ENCODE peak calls at places on chromosomes 11 and 22, in nine cellular contexts. A, E, P, Q, N, K, V, H and I are unnamed samples.

GRCh38 chr11:57903441-57904123 is 120.1 kb upstream of the OR9Q1 start:
- DNase-seq in E (no peak), K (no peak), V (no peak), Q (no peak), N (no peak), A (no peak), H (no peak), P (peak), I (no peak)

GRCh38 chr11:63882555-63883242 is 34.3 kb downstream of the RCOR2 start:
- DNase-seq in N (no peak), P (no peak), Q (peak), K (no peak), H (peak), V (no peak), E (peak), A (no peak), I (no peak)

GRCh38 chr11:12253843-12254281 is 123.5 kb upstream of the PARVA start:
- DNase-seq in H (no peak), A (no peak), V (no peak), P (no peak), E (no peak), N (no peak), Q (no peak), K (no peak), I (no peak)

GRCh38 chr22:39746600-39747262 is 146.8 kb downstream of the ENTHD1 start:
- DNase-seq in A (no peak), N (no peak), E (no peak), P (no peak), K (no peak), V (no peak), H (no peak), Q (no peak), I (no peak)

GRCh38 chr11:103210543-103210942 is 101.3 kb downstream of the DYNC2H1 start:
- DNase-seq in K (no peak), Q (no peak), P (no peak), N (no peak), V (no peak), E (no peak), A (no peak), H (no peak), I (no peak)

GRCh38 chr11:119489087-119489486 is 66.1 kb upstream of the THY1 start:
- DNase-seq in K (no peak), H (no peak), Q (no peak), P (no peak), E (no peak), A (no peak), N (peak), V (no peak), I (no peak)

GRCh38 chr11:61162092-61162935 is 1.1 kb upstream of the VPS37C start:
- DNase-seq in E (peak), V (no peak), Q (peak), P (peak), K (no peak), H (peak), A (no peak), N (peak), I (peak)

GRCh38 chr22:30575859-30576258 is 1.4 kb upstream of the GAL3ST1 start:
- DNase-seq in N (no peak), E (no peak), H (peak), K (no peak), P (no peak), V (no peak), A (no peak), Q (no peak), I (no peak)

GRCh38 chr22:43923631-43924548 is at the start of gene PNPLA3:
- DNase-seq in H (peak), Q (peak), K (peak), V (peak), A (peak), N (peak), P (peak), E (peak), I (peak)

GRCh38 chr11:35174666-35175065 is 35.7 kb downstream of the CD44 start:
- DNase-seq in K (no peak), N (no peak), P (peak), H (peak), E (peak), Q (no peak), A (no peak), V (no peak), I (peak)

GRCh38 chr22:38133331-38133730 is 22.8 kb upstream of the BAIAP2L2 start:
- DNase-seq in E (no peak), K (no peak), N (no peak), P (no peak), H (no peak), A (no peak), V (no peak), Q (no peak), I (no peak)

GRCh38 chr11:122342089-122342749 is 226.2 kb upstream of the BLID start:
- DNase-seq in K (no peak), H (no peak), Q (no peak), V (no peak), E (no peak), N (no peak), A (no peak), P (peak), I (no peak)

GRCh38 chr11:75840560-75840959 is 25.6 kb downstream of the UVRAG start:
- DNase-seq in K (no peak), Q (peak), N (no peak), H (no peak), E (no peak), A (no peak), P (no peak), V (no peak), I (no peak)

GRCh38 chr11:23903044-23903704 is 593.7 kb upstream of the LUZP2 start:
- DNase-seq in K (peak), E (peak), N (no peak), Q (peak), P (peak), H (peak), A (no peak), V (peak), I (peak)

GRCh38 chr22:25177895-25178294 is 21.8 kb upstream of the CRYBB3 start:
- DNase-seq in A (no peak), Q (no peak), K (no peak), H (no peak), N (no peak), V (no peak), E (no peak), P (no peak), I (no peak)

GRCh38 chr11:129077191-129077590 is 114.9 kb downstream of the ARHGAP32 start:
- DNase-seq in P (no peak), K (no peak), A (no peak), V (no peak), N (no peak), H (no peak), E (no peak), Q (no peak), I (no peak)

GRCh38 chr11:128632151-128632791 is 44.9 kb upstream of the ETS1 start:
- DNase-seq in P (peak), Q (peak), V (peak), E (peak), A (no peak), N (peak), K (no peak), H (peak), I (peak)

GRCh38 chr22:42383851-42384417 is 48.3 kb downstream of the NFAM1 start:
- DNase-seq in V (no peak), H (no peak), K (no peak), E (no peak), Q (no peak), P (no peak), N (no peak), A (no peak), I (no peak)

GRCh38 chr11:13923182-13923581 is 39.3 kb upstream of the SPON1 start:
- DNase-seq in H (no peak), V (no peak), Q (no peak), E (no peak), N (no peak), P (peak), K (no peak), A (no peak), I (no peak)

GRCh38 chr11:109121173-109121938 is 300.6 kb upstream of the C11orf87 start:
- DNase-seq in P (no peak), H (no peak), Q (no peak), K (no peak), N (no peak), V (no peak), A (no peak), E (no peak), I (no peak)

GRCh38 chr22:31230871-31231621 is 18.9 kb downstream of the LIMK2 start:
- DNase-seq in A (no peak), E (peak), H (peak), P (peak), V (peak), N (peak), K (no peak), Q (no peak), I (peak)

GRCh38 chr11:121035823-121036222 is 11.9 kb downstream of the TBCEL start:
- DNase-seq in E (no peak), P (no peak), A (no peak), K (no peak), N (no peak), H (peak), V (no peak), Q (peak), I (no peak)

GRCh38 chr22:30994960-30995359 is 25.9 kb downstream of the TUG1 start:
- DNase-seq in A (no peak), Q (no peak), V (no peak), P (no peak), N (no peak), K (no peak), H (no peak), E (no peak), I (no peak)

GRCh38 chr11:58963551-58964075 is 24.3 kb downstream of the GLYATL1 start:
- DNase-seq in Q (peak), K (peak), V (peak), N (peak), A (no peak), P (no peak), E (peak), H (peak), I (peak)

GRCh38 chr22:30705710-30706651 is 11.3 kb downstream of the OSBP2 start:
- DNase-seq in K (peak), A (no peak), E (peak), N (peak), P (peak), Q (peak), H (peak), V (peak), I (peak)

GRCh38 chr11:120513436-120514315 is 2.1 kb downstream of the GRIK4 start:
- DNase-seq in K (no peak), H (no peak), A (no peak), P (no peak), Q (no peak), E (no peak), V (no peak), N (no peak), I (no peak)

GRCh38 chr22:26564672-26565071 is 25.3 kb downstream of the TPST2 start:
- DNase-seq in V (no peak), A (no peak), Q (no peak), N (no peak), E (no peak), K (no peak), H (no peak), P (no peak), I (no peak)

GRCh38 chr22:26565181-26565580 is 24.8 kb downstream of the TPST2 start:
- DNase-seq in N (no peak), Q (no peak), P (no peak), V (no peak), A (no peak), H (no peak), K (no peak), E (no peak), I (no peak)

GRCh38 chr22:26561756-26562417 is 28.0 kb downstream of the TPST2 start:
- DNase-seq in P (no peak), E (no peak), N (no peak), K (no peak), V (no peak), H (no peak), A (no peak), Q (no peak), I (no peak)

GRCh38 chr22:26564181-26564580 is 25.8 kb downstream of the TPST2 start:
- DNase-seq in V (no peak), E (no peak), N (no peak), H (no peak), Q (no peak), P (no peak), A (no peak), K (no peak), I (no peak)

DNA sequence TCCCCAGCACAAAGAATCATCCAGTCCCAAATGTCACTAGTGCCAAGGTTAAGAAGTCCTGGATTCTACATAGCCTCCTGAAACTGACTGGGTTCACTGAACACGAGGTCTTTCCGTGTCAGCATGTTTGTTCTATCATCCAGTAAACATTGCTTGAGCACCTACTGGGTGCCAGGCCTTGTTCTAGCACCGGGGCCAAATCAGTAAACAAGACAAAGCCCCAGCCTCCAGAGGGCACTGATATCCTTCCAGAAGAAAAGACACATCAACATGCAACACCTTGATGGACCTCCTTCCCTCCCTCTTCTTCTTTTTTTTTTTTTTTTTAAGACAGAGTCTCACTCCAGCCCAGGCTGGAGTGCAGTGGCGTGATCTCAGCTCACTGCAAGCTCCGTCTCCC is 26.9 kb downstream of the TPST2 start:
- DNase-seq in E (no peak), Q (no peak), N (no peak), P (no peak), A (no peak), H (no peak), K (no peak), V (no peak), I (no peak)
- TF ChIP-seq CTCF in E (no peak), Q (no peak), N (peak), P (peak), A (no peak), H (no peak), K (no peak), V (no peak), I (no peak)

DNA sequence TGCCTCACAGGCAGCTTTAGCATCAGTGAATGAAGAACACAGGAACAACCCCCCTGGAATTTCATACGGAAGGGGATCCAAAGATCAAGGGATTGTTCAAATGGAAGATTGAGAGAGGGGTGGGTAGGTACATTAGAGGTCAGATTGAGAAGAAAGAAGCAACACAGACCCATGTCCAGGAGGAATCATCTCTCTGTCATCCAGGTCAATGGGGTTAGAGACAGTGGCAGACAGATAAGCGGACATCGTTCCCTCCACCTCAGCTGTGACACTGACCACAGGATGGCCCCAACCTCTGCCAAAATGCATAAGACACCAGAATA is 1.9 kb upstream of the NPAS4 start:
- DNase-seq in N (no peak), H (no peak), E (no peak), Q (no peak), A (no peak), K (no peak), P (no peak), V (no peak), I (no peak)
- H3K4me3 ChIP-seq in N (no peak), H (no peak), E (no peak), Q (no peak), A (no peak), K (no peak), P (no peak), V (no peak), I (no peak)

GRCh38 chr11:65266210-65266609 is 4.4 kb downstream of the POLA2 start:
- DNase-seq in N (no peak), H (no peak), P (no peak), Q (no peak), K (no peak), V (no peak), A (no peak), E (no peak), I (peak)
- TF ChIP-seq CTCF in N (no peak), H (peak), P (peak), Q (no peak), K (no peak), V (no peak), A (no peak), E (peak), I (peak)

GRCh38 chr22:19958083-19959042 is 16.7 kb upstream of the TXNRD2 start:
- DNase-seq in N (no peak), H (peak), V (peak), A (no peak), E (no peak), Q (no peak), P (no peak), K (no peak), I (peak)

GRCh38 chr22:19960491-19961200 is 19.0 kb upstream of the TXNRD2 start:
- DNase-seq in P (no peak), V (no peak), K (no peak), N (no peak), Q (no peak), H (no peak), E (no peak), A (no peak), I (no peak)

GRCh38 chr22:19961201-19961580 is 19.6 kb upstream of the TXNRD2 start:
- DNase-seq in K (no peak), E (no peak), V (no peak), P (no peak), Q (no peak), A (no peak), N (no peak), H (no peak), I (no peak)

GRCh38 chr22:19959043-19959586 is 17.5 kb upstream of the TXNRD2 start:
- DNase-seq in H (peak), K (no peak), E (peak), P (no peak), Q (no peak), N (peak), A (peak), V (peak), I (peak)

GRCh38 chr22:19959587-19960490 is 18.2 kb upstream of the TXNRD2 start:
- DNase-seq in N (no peak), E (no peak), P (no peak), A (no peak), K (no peak), H (no peak), V (no peak), Q (no peak), I (no peak)
- H3K4me3 ChIP-seq in N (no peak), E (no peak), P (no peak), A (peak), K (no peak), H (no peak), V (no peak), Q (peak), I (peak)

DNA sequence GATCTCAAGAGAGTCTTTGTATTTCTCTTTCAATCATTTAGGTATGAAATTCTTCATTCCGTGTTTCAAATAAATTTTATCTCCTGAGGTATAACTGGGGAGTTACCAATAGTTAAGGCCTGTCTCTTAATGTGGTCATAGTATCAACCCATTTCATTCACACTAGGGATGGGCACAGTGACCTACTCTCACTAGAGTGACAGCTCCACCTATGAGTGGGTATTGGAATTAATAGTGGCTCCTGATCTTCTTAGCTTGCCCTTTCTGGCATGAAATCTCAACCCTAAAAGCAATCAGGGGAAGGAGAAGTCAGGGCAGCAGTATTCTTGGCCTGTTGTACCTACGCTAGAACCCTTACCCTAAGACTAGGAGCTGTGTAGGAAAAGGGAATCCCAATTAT is 507.7 kb downstream of the FAM181B start:
- DNase-seq in V (no peak), E (no peak), P (no peak), H (no peak), Q (no peak), K (no peak), A (no peak), N (no peak), I (no peak)
- TF ChIP-seq CTCF in V (no peak), E (no peak), P (no peak), H (no peak), Q (no peak), K (no peak), A (no peak), N (peak), I (no peak)

DNA sequence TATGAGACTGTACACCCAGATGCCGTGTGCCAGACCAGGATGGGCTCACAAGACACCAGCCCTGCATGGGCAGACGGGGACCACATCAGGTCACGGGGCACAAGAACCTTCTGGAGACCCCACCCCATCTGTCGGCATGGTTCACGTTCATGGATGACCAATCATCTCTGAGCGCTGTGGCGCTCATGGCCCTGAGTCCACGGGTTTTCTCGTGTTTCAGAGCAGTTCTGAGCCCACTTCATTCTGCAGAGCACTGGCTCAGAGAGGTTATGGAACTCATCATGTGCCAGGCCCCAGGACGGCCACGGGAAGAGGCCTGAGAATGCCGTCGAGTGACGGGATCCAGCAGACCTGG is 63.0 kb upstream of the PPARA start:
- DNase-seq in A (no peak), P (no peak), E (no peak), K (no peak), V (no peak), H (no peak), Q (no peak), N (no peak), I (no peak)
- H3K4me3 ChIP-seq in A (peak), P (peak), E (no peak), K (peak), V (peak), H (peak), Q (no peak), N (no peak), I (peak)

GRCh38 chr11:66283461-66284105 is 5.4 kb downstream of the YIF1A start:
- DNase-seq in P (no peak), A (no peak), E (no peak), N (no peak), K (no peak), Q (no peak), V (no peak), H (no peak), I (no peak)
- TF ChIP-seq CTCF in P (peak), A (no peak), E (no peak), N (peak), K (no peak), Q (no peak), V (no peak), H (no peak), I (no peak)

DNA sequence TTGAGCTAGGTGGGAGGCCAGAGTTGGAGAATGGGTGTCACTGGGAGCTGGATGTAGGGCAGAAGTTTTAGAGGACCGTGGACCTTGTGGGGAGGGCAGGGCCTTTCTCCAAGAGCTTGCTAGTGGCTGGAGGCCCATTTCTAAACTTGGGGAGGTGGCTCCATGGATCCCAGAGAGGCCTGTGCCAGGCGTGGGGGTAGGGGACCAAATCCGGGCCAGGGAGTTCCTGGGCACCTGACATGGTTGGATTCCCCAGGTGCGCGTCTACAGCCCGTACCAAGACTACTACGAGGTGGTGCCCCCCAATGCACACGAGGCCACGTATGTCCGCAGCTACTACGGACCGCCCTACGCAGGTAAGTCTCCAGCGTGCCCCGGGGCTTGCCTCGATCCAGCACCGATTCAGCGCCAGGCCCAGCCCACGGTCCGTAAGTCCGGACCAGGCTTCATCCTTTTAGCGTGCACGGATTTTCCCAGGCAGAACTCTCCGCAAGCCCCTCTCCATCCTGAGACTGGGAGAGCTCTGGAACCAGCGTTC is 14.2 kb downstream of the PLEKHB1 start:
- DNase-seq in H (no peak), A (no peak), K (no peak), Q (no peak), V (no peak), P (no peak), N (no peak), E (no peak), I (no peak)
- H3K4me3 ChIP-seq in H (peak), A (peak), K (peak), Q (peak), V (peak), P (peak), N (no peak), E (peak), I (peak)